ENCODE peak calls at places on chromosomes 6 and 20, in four cellular contexts. V is heart left ventricle, F is GM20000, B is AG09319. D is an unnamed sample.

GRCh38 chr20:57397004-57397692 is 6.0 kb downstream of the RBM38 start:
- DNase-seq in F (no peak), B (no peak), V (no peak), D (no peak)

GRCh38 chr6:131065112-131065823 is 2.2 kb upstream of the EPB41L2 start:
- DNase-seq in F (no peak), B (no peak), V (no peak), D (no peak)

GRCh38 chr6:142872376-142872775 is 72.6 kb downstream of the HIVEP2 start:
- DNase-seq in F (no peak), V (no peak), B (no peak), D (no peak)

GRCh38 chr6:167572106-167572505 is 247.2 kb downstream of the TTLL2 start:
- DNase-seq in B (no peak), F (no peak), V (no peak), D (peak)

GRCh38 chr6:110075406-110075805 is 97.3 kb downstream of the GPR6 start:
- DNase-seq in F (no peak), V (no peak), B (no peak), D (no peak)

GRCh38 chr20:59976196-59976847 is 18.1 kb downstream of the CDH26 start:
- DNase-seq in B (no peak), F (no peak), V (no peak), D (no peak)

GRCh38 chr20:48827880-48828733 is at the start of gene PREX1:
- DNase-seq in B (peak), F (peak), V (peak), D (peak)

GRCh38 chr6:151370509-151371078 is 20.8 kb downstream of the ZBTB2 start:
- DNase-seq in F (no peak), B (no peak), V (no peak), D (no peak)

GRCh38 chr6:7542878-7543394 is 1.5 kb downstream of the DSP start:
- DNase-seq in F (peak), V (peak), B (no peak), D (peak)

GRCh38 chr6:35318200-35318844 is 20.7 kb downstream of the DEF6 start:
- DNase-seq in V (peak), B (no peak), F (no peak), D (peak)

GRCh38 chr20:24764825-24765224 is 184.2 kb upstream of the CST7 start:
- DNase-seq in F (no peak), V (peak), B (no peak), D (peak)

GRCh38 chr20:51697119-51697826 is 70.9 kb downstream of the ATP9A start:
- DNase-seq in V (no peak), F (no peak), B (no peak), D (no peak)

GRCh38 chr20:36262440-36262839 is 26.2 kb downstream of the AAR2 start:
- DNase-seq in B (no peak), V (no peak), F (no peak), D (no peak)

GRCh38 chr20:11454966-11455799 is 462.5 kb upstream of the BTBD3 start:
- DNase-seq in F (peak), B (no peak), V (no peak), D (no peak)

GRCh38 chr6:99334526-99335127 is 14.8 kb downstream of the FAXC start:
- DNase-seq in B (peak), V (no peak), F (peak), D (no peak)

GRCh38 chr6:18997375-18997826 is 610.3 kb downstream of the RNF144B start:
- DNase-seq in V (no peak), F (peak), B (peak), D (no peak)

GRCh38 chr6:118562959-118563358 is 14.9 kb downstream of the PLN start:
- DNase-seq in V (no peak), B (no peak), F (no peak), D (no peak)

GRCh38 chr6:27096834-27097511 is 150.5 kb upstream of the PRSS16 start:
- DNase-seq in F (peak), V (peak), B (peak), D (peak)
- TF ChIP-seq CTCF in F (no peak), V (no peak), B (no peak), D (no peak)

DNA sequence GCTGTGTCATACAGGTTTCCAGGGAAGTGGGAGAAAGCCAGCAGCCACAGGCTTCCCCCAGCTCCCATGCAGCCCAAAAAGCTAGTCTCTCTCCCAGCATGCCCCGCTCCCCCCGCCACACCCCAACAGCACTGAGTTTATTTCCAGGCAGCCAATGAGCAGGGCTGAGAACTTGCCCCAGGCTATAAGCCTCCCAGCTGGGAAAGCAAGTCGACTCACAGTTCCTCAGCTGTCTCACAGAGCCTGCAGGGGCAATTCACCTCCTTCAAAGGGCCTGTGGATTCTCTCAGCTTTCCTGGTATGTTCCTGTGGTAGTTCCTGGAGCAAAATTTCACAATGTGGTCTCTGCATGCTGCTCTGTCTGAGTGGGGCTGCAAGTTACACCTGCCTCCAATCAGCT is 34.2 kb downstream of the PAX1 start:
- DNase-seq in F (no peak), B (no peak), V (no peak), D (no peak)
- TF ChIP-seq CTCF in F (no peak), B (no peak), V (no peak), D (no peak)

GRCh38 chr6:125759184-125759902 is 9.9 kb downstream of the HEY2 start:
- DNase-seq in F (no peak), B (no peak), V (no peak), D (peak)
- TF ChIP-seq CTCF in F (no peak), B (no peak), V (peak), D (peak)

GRCh38 chr6:85676086-85676729 is 33.5 kb upstream of the SYNCRIP start:
- DNase-seq in V (no peak), F (no peak), B (no peak), D (no peak)

GRCh38 chr6:85679445-85680123 is 36.9 kb upstream of the SYNCRIP start:
- DNase-seq in V (no peak), B (no peak), F (no peak), D (no peak)

GRCh38 chr6:85677243-85677956 is 34.7 kb upstream of the SYNCRIP start:
- DNase-seq in B (no peak), V (no peak), F (no peak), D (no peak)

GRCh38 chr6:85678602-85679444 is 36.1 kb upstream of the SYNCRIP start:
- DNase-seq in V (peak), F (peak), B (peak), D (peak)

DNA sequence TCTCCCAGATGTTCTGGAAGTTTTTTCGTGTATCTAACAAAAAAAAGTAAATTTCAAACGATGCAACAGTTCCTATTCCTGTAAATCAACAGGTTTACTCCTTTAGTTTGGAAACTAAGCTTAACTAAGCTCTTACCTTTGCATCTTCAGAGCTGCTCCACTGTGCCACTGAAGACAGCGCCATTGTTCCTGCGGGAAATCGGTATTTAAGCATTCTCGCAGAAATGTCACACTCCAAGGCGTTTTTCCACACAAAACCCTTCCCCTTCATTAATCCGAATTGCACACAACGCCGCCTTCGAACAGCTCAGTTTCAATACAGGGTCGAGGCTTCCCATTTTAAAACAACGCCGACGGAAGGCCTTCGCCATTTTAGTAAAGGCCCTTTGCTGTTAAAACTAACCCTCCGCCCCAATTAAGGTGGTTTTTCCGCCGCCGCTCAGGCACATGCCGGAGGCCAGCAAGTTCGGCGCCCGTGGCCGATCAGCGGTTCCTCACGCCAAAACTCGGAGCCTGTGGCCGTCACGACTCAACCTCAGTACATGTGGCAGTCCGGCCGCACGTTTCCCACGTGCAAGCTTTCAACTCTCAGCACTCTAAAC is 35.4 kb upstream of the SYNCRIP start:
- DNase-seq in B (no peak), V (no peak), F (no peak), D (no peak)
- TF ChIP-seq CTCF in B (no peak), V (no peak), F (no peak), D (no peak)

GRCh38 chr6:36701401-36701991 is 3.9 kb downstream of the RAB44 start:
- DNase-seq in B (no peak), V (no peak), F (no peak), D (no peak)
- TF ChIP-seq CTCF in B (no peak), V (no peak), F (no peak), D (no peak)

GRCh38 chr20:63215101-63216040 is 560 bp downstream of the YTHDF1 start:
- DNase-seq in V (peak), F (peak), B (peak), D (no peak)
- TF ChIP-seq CTCF in V (no peak), F (peak), B (peak), D (no peak)

DNA sequence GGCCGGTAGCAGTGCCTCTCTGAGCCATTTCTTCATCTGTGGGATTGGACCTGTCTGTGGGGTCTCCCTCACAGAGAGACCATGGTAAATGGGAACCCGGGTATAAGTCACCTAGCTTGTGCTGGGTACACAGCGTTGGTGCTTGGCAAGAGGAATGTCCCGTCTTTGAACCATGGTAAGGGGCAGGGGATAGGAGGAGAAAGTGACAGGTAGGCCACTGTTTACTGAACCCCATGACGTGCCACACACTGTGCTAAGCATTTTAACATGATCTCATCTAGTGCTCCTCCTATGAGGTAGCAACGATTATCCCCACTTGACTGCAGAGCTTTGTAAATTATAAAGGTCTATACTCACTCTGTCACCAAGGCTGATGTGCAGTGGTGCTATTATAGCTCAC is 600 bp upstream of the TNNC2 start:
- DNase-seq in F (no peak), V (no peak), B (no peak), D (no peak)
- TF ChIP-seq CTCF in F (no peak), V (no peak), B (no peak), D (no peak)

GRCh38 chr6:169487579-169488205 is 214.1 kb downstream of the WDR27 start:
- DNase-seq in V (no peak), F (no peak), B (no peak), D (no peak)
- TF ChIP-seq CTCF in V (no peak), F (no peak), B (peak), D (no peak)

DNA sequence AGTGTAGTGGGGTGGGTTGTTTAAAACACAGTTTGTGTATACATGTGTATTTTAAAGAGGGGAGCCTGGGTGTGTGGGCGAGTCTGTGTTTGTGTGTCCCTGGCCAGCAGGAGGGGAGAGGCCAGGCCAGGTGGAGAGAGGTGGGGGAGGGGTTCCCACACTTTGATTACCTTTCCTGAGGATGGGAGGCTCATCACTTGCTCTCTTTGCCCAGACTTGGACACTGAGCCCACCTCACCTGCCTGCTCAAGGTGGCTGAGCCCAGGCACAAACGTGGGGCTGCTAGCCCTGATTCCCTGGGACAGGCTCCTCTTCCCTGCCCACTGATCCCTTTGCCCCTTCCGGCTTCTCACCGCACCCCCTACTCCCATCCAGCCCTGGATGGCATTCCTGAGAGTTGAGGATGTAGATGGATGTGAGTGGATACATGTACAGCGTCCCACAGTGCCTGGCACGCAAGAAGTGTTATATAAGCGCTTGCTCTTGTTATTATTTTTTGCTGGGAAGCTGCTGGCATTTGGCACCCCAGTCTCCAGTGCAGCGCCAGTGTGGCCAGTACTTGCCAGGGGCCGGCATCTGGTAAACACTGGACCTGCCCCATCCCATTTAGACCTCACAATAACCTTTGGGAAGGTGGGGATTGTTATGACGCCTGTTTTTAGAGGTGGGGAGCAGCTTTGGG is 2.7 kb downstream of the CEBPB start:
- DNase-seq in F (no peak), B (no peak), V (no peak), D (no peak)
- TF ChIP-seq CTCF in F (no peak), B (no peak), V (no peak), D (no peak)

DNA sequence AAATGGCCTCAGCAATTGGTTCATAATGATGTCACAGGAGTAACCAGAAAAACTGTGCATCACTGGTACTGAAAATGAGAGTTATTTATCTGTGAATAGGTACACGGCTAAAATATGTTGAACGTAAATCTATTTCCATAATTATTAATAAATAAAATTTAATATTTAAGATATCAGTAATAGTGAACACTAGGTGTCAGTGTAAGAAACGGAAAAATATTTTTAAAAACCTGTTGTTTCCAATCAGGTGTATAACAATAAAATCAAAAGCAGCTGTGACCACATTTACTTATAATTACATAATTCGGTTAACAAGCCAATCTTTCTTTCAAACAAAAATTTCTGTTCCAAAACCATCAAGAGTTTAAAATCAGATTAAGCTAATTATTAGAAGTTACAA is 241.4 kb upstream of the RUNX2 start:
- DNase-seq in B (no peak), V (no peak), F (no peak), D (no peak)
- TF ChIP-seq CTCF in B (no peak), V (no peak), F (no peak), D (peak)

D was measured in mesothelial cell of epicardium.